ENCODE peak calls at places on chromosome 1, in six cellular contexts. Q, H, L, Y, W and U are unnamed samples.
A peak's percentile ranks its signal among the peaks of the same experiment; 100 is the strongest.

GRCh38 chr1:56435434-56436337 is 143.7 kb downstream of the PLPP3 start:
- DNase-seq in Y (no peak), W (no peak), L (no peak), Q (no peak), H (no peak), U (no peak)

GRCh38 chr1:197806718-197807117 is 31.4 kb upstream of the DENND1B start:
- DNase-seq in W (no peak), H (no peak), Q (no peak), Y (no peak), L (no peak), U (no peak)

GRCh38 chr1:32197837-32198236 is 2.6 kb upstream of the CCDC28B start:
- DNase-seq in H (no peak), Q (no peak), Y (no peak), W (no peak), L (no peak), U (no peak)

GRCh38 chr1:99680258-99680657 is 34.3 kb downstream of the PALMD start:
- DNase-seq in W (no peak), H (no peak), Q (no peak), L (no peak), Y (no peak), U (no peak)

GRCh38 chr1:22132517-22133235 is 10.2 kb downstream of the WNT4 start:
- DNase-seq in H (no peak), Y (no peak), W (no peak), Q (no peak), L (no peak), U (peak; percentile 91)

GRCh38 chr1:244768804-244769203 is 66.7 kb upstream of the COX20 start:
- DNase-seq in W (no peak), Y (no peak), H (no peak), L (no peak), Q (no peak), U (no peak)

GRCh38 chr1:67264152-67264551 is 43.5 kb upstream of the IL12RB2 start:
- DNase-seq in Y (no peak), L (no peak), Q (no peak), H (no peak), W (no peak), U (no peak)

GRCh38 chr1:13617108-13617507 is 33.5 kb downstream of the PDPN start:
- DNase-seq in H (no peak), L (no peak), Q (no peak), Y (no peak), W (no peak), U (no peak)

GRCh38 chr1:99969260-99969728 is 502 bp upstream of the SLC35A3 start:
- DNase-seq in W (no peak), L (no peak), H (peak; percentile 11), Y (peak; percentile 10), Q (peak; percentile 6), U (no peak)

GRCh38 chr1:87950369-87950768 is 621.7 kb downstream of the LMO4 start:
- DNase-seq in W (no peak), Q (no peak), L (no peak), H (no peak), Y (no peak), U (no peak)

GRCh38 chr1:88683848-88684481 is at the start of gene PKN2:
- DNase-seq in W (peak; percentile 96), L (peak; percentile 97), H (peak; percentile 98), Q (peak; percentile 98), Y (peak; percentile 98), U (peak; percentile 75)

GRCh38 chr1:29974345-29974744 is 738.0 kb downstream of the PTPRU start:
- DNase-seq in L (no peak), Q (no peak), H (no peak), Y (peak; percentile 69), W (no peak), U (peak; percentile 42)

GRCh38 chr1:183548136-183548535 is 42.1 kb downstream of the NCF2 start:
- DNase-seq in W (no peak), L (no peak), H (no peak), Y (no peak), Q (no peak), U (no peak)

GRCh38 chr1:85413169-85413568 is 51.8 kb downstream of the DDAH1 start:
- DNase-seq in Q (no peak), L (no peak), Y (no peak), W (no peak), H (no peak), U (no peak)

GRCh38 chr1:9596419-9597123 is 7.9 kb downstream of the TMEM201 start:
- DNase-seq in W (no peak), L (no peak), Y (no peak), H (no peak), Q (peak; percentile 37), U (no peak)

GRCh38 chr1:162878000-162878596 is 17.1 kb upstream of the CCDC190 start:
- DNase-seq in H (peak; percentile 44), Q (peak; percentile 66), Y (peak; percentile 47), W (peak; percentile 25), L (peak; percentile 74), U (peak; percentile 14)

GRCh38 chr1:165143437-165144065 is 213.0 kb downstream of the LMX1A start:
- DNase-seq in Y (no peak), L (peak; percentile 32), W (no peak), Q (peak; percentile 36), H (no peak), U (no peak)

GRCh38 chr1:223364685-223365382 is 858 bp upstream of the SUSD4 start:
- DNase-seq in H (no peak), Y (no peak), L (no peak), W (no peak), Q (peak; percentile 24), U (no peak)

GRCh38 chr1:72117621-72118020 is 164.7 kb downstream of the NEGR1 start:
- DNase-seq in H (no peak), Y (no peak), L (no peak), W (no peak), Q (no peak), U (no peak)

GRCh38 chr1:99590578-99591209 is 55.2 kb upstream of the PALMD start:
- DNase-seq in H (no peak), Q (peak; percentile 22), L (no peak), Y (peak; percentile 6), W (no peak), U (peak; percentile 11)

DNA sequence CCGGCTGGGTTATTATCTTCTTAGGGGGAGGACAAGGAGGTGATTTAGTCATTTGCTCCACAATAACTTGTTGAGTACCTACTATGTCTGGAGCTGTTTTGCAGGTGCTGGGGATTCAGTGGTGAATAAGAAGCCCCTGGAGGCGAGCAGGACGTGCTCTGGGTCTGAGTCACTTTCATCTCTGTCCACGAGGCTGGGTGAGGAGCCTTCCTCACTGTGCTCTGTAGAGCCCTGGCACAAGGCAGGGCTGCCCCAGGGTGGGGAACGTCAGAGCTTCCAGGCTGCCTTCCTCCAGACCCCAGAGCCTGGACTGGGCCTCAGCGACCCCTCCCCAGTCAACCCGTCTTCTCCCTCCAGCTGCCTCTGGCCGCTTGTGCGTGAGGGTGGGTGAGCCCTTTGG is 2.5 kb upstream of the PADI6 start:
- DNase-seq in Q (no peak), L (no peak), H (no peak), W (no peak), Y (no peak), U (peak; percentile 65)
- TF ChIP-seq POLR2A in Q (no peak), L (no peak), H (no peak), W (no peak), Y (no peak), U (no peak)

DNA sequence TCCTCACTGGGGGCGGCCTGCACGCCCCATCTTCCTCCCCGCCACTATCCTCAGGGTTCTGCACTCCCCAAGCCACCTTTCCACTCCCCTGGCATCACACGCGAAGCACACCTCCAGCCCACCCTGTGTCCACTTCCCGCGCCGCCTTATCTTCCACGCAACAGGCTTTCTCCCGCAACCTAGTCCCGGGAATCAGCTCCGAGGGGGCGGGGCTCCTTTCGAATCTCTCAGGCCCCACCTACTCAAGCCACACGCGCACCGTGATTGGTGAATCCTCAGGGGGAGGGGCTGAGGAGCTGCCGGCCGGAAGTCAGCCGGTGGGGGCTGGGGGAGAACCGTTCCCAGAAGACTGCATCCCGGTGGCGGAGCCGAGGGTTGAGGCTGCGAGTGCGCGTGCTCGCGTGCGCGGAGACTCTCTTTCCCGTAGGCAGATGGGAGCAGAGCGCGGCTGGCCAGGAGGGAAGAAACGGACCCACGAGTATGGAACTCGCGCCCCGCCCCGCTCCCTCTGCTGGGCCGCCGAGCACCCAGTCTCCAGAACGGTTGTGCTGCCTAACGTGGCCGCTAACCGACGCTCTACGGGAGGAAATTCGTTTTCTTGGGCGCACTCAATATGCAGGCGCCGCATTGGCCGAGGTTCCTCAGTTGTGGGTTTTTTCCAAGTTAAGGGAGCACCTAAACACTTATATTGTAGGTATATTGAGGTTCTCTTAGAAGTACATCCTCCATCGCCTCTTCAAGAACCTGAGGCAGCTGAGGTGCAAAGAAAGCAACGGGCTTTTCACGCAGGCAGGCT is at the start of gene PSRC1:
- DNase-seq in H (peak; percentile 98), L (peak; percentile 97), W (peak; percentile 94), Q (peak; percentile 97), Y (peak; percentile 93), U (peak; percentile 96)
- TF ChIP-seq POLR2A in H (peak; percentile 71), L (no peak), W (peak; percentile 74), Q (peak; percentile 92), Y (peak; percentile 85), U (peak; percentile 75)

GRCh38 chr1:236142358-236143103 is at the start of gene GPR137B:
- DNase-seq in W (peak; percentile 34), H (peak; percentile 37), Q (peak; percentile 50), L (peak; percentile 42), Y (peak; percentile 37), U (peak; percentile 94)
- TF ChIP-seq POLR2A in W (no peak), H (peak; percentile 53), Q (no peak), L (no peak), Y (no peak), U (peak; percentile 18)

DNA sequence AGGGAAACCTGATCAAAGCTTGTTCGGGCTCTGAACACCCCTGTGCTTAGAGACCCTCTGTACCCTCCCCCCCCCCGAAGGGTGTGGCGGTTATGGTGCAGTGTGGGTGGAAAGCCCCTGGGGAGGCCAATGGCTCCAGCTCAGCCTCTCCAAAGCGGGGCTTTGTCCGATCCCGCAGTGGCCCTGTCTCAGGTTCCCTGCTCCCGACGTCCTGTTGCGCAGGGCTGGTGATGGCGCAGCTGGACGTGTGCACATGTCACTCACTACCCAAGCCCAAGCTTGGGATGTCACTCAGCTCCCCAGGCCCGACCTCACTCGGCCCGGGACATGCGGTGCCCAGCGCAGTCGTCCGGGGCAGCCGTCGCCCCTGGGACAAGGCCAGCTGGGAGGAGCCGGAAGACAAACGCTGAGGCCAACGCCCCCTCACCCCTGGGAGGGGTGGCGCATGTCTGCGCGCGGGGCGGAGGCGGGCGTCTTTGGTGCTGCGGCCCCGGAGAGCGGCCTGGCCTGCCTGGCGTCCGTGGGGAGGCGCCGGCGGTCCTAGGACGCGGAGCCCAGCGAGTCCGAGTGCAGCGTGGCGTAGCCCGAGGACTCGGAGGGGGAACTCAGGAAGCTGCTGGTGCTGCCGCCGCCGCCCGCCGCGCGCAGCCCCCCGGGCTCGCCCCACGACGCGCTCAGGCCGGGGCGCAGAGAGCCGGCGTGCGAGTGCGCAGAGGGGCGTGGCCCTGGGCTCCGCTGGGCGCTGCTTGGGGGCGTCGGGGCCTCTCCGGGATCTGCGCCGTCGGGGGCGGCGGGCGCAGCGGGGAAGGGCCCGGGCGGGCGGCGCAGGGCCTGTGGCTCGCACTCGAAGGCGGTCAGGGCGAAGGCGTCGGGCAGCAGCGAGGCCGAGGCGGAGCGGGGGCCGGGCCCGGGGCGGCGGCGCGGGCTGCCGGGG is 5.1 kb downstream of the HES3 start:
- DNase-seq in Y (peak; percentile 35), W (no peak), H (no peak), L (no peak), Q (no peak), U (no peak)
- TF ChIP-seq POLR2A in Y (no peak), W (no peak), H (no peak), L (no peak), Q (no peak), U (no peak)

DNA sequence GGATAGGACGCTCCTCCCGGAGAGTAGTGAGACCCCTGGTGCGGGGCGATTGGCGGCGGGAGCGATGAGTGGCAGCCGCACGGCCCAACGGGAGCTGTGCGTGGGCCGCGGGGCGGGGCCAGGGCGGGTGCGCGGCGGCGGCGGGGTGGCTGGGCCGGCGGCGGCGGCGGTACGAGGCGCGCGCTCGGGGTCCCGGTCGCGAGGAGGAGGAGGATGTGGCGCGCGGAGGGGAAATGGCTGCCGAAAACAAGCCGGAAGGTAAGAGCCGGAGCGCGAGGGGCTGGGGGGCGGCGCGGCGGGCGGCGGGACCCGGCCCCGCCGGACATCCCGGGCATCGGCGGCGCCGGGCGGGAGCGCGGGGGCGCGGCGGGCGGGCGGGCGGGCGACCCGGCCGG is at the start of gene CAMTA1:
- DNase-seq in H (no peak), Y (no peak), Q (no peak), W (no peak), L (no peak), U (no peak)
- TF ChIP-seq POLR2A in H (peak; percentile 42), Y (peak; percentile 18), Q (no peak), W (no peak), L (no peak), U (no peak)